ENCODE peak calls at places on chromosome 21, in ten cellular contexts. One of them, this sample, is unnamed.
A peak's percentile ranks its signal among the peaks of the same experiment; 100 is the strongest.

GRCh38 chr21:39387461-39388037 is 38.7 kb upstream of the HMGN1 start:
- DNase-seq in endothelial cell of umbilical vein: peak; percentile 88
- DNase-seq in upper lobe of left lung: peak; percentile 94
- DNase-seq in spleen: peak; percentile 96
- DNase-seq in transverse colon: peak; percentile 92
- DNase-seq in prostate gland: peak; percentile 85
- DNase-seq in sigmoid colon: peak; percentile 95
- DNase-seq in HCT116: peak; percentile 60
- DNase-seq in K562: peak; percentile 99
- DNase-seq in stomach: peak; percentile 92
- DNase-seq in this sample: peak; percentile 95

GRCh38 chr21:40204956-40205355 is 337.7 kb downstream of the PCP4 start:
- DNase-seq in upper lobe of left lung: no peak
- DNase-seq in K562: no peak
- DNase-seq in HCT116: no peak
- DNase-seq in prostate gland: no peak
- DNase-seq in spleen: no peak
- DNase-seq in endothelial cell of umbilical vein: no peak
- DNase-seq in stomach: no peak
- DNase-seq in transverse colon: no peak
- DNase-seq in sigmoid colon: no peak
- DNase-seq in this sample: no peak

GRCh38 chr21:27480841-27481261 is 514.0 kb upstream of the ADAMTS5 start:
- DNase-seq in prostate gland: no peak
- DNase-seq in transverse colon: no peak
- DNase-seq in spleen: no peak
- DNase-seq in HCT116: no peak
- DNase-seq in endothelial cell of umbilical vein: no peak
- DNase-seq in K562: no peak
- DNase-seq in sigmoid colon: no peak
- DNase-seq in upper lobe of left lung: peak; percentile 22
- DNase-seq in stomach: no peak
- DNase-seq in this sample: no peak

GRCh38 chr21:35469446-35469845 is 420.3 kb upstream of the RUNX1 start:
- DNase-seq in stomach: no peak
- DNase-seq in spleen: no peak
- DNase-seq in prostate gland: no peak
- DNase-seq in HCT116: no peak
- DNase-seq in transverse colon: no peak
- DNase-seq in sigmoid colon: no peak
- DNase-seq in K562: no peak
- DNase-seq in upper lobe of left lung: no peak
- DNase-seq in endothelial cell of umbilical vein: no peak
- DNase-seq in this sample: no peak

GRCh38 chr21:39033878-39034589 is 149.2 kb downstream of the PSMG1 start:
- DNase-seq in prostate gland: peak; percentile 75
- DNase-seq in upper lobe of left lung: peak; percentile 92
- DNase-seq in sigmoid colon: peak; percentile 68
- DNase-seq in spleen: no peak
- DNase-seq in K562: no peak
- DNase-seq in HCT116: no peak
- DNase-seq in stomach: peak; percentile 63
- DNase-seq in endothelial cell of umbilical vein: peak; percentile 39
- DNase-seq in transverse colon: peak; percentile 90
- DNase-seq in this sample: no peak

GRCh38 chr21:34528131-34528561 is 16.1 kb upstream of the KCNE1 start:
- DNase-seq in sigmoid colon: no peak
- DNase-seq in upper lobe of left lung: no peak
- DNase-seq in spleen: no peak
- DNase-seq in prostate gland: no peak
- DNase-seq in HCT116: no peak
- DNase-seq in endothelial cell of umbilical vein: no peak
- DNase-seq in transverse colon: no peak
- DNase-seq in K562: no peak
- DNase-seq in stomach: no peak
- DNase-seq in this sample: peak; percentile 38

GRCh38 chr21:38476385-38476784 is 21.9 kb downstream of the ERG start:
- DNase-seq in transverse colon: no peak
- DNase-seq in endothelial cell of umbilical vein: peak; percentile 100
- DNase-seq in K562: no peak
- DNase-seq in prostate gland: no peak
- DNase-seq in sigmoid colon: no peak
- DNase-seq in stomach: no peak
- DNase-seq in spleen: no peak
- DNase-seq in HCT116: no peak
- DNase-seq in upper lobe of left lung: no peak
- DNase-seq in this sample: no peak

GRCh38 chr21:35088235-35088865 is 39.2 kb upstream of the RUNX1 start:
- DNase-seq in K562: no peak
- DNase-seq in endothelial cell of umbilical vein: no peak
- DNase-seq in spleen: no peak
- DNase-seq in transverse colon: no peak
- DNase-seq in sigmoid colon: no peak
- DNase-seq in prostate gland: no peak
- DNase-seq in upper lobe of left lung: no peak
- DNase-seq in HCT116: no peak
- DNase-seq in stomach: no peak
- DNase-seq in this sample: no peak

GRCh38 chr21:40128891-40129290 is 261.7 kb downstream of the PCP4 start:
- DNase-seq in spleen: no peak
- DNase-seq in sigmoid colon: no peak
- DNase-seq in stomach: no peak
- DNase-seq in K562: no peak
- DNase-seq in upper lobe of left lung: no peak
- DNase-seq in transverse colon: no peak
- DNase-seq in HCT116: no peak
- DNase-seq in endothelial cell of umbilical vein: no peak
- DNase-seq in prostate gland: no peak
- DNase-seq in this sample: no peak

GRCh38 chr21:46569071-46569470 is 35.8 kb downstream of the S100B start:
- DNase-seq in spleen: no peak
- DNase-seq in endothelial cell of umbilical vein: no peak
- DNase-seq in transverse colon: no peak
- DNase-seq in upper lobe of left lung: no peak
- DNase-seq in sigmoid colon: no peak
- DNase-seq in prostate gland: no peak
- DNase-seq in K562: peak; percentile 7
- DNase-seq in stomach: no peak
- DNase-seq in HCT116: no peak
- DNase-seq in this sample: no peak

GRCh38 chr21:22965455-22966125 is 1967.4 kb downstream of the NCAM2 start:
- DNase-seq in stomach: no peak
- DNase-seq in HCT116: no peak
- DNase-seq in K562: no peak
- DNase-seq in upper lobe of left lung: no peak
- DNase-seq in endothelial cell of umbilical vein: peak; percentile 23
- DNase-seq in spleen: no peak
- DNase-seq in prostate gland: no peak
- DNase-seq in sigmoid colon: no peak
- DNase-seq in transverse colon: no peak
- DNase-seq in this sample: no peak

GRCh38 chr21:35438643-35439404 is 389.7 kb upstream of the RUNX1 start:
- DNase-seq in sigmoid colon: no peak
- DNase-seq in transverse colon: peak; percentile 35
- DNase-seq in upper lobe of left lung: no peak
- DNase-seq in prostate gland: no peak
- DNase-seq in HCT116: no peak
- DNase-seq in endothelial cell of umbilical vein: no peak
- DNase-seq in stomach: peak; percentile 60
- DNase-seq in K562: no peak
- DNase-seq in spleen: no peak
- DNase-seq in this sample: no peak

GRCh38 chr21:29238052-29238966 is 60.4 kb upstream of the BACH1 start:
- DNase-seq in spleen: no peak
- DNase-seq in upper lobe of left lung: no peak
- DNase-seq in sigmoid colon: no peak
- DNase-seq in prostate gland: no peak
- DNase-seq in stomach: no peak
- DNase-seq in HCT116: no peak
- DNase-seq in K562: no peak
- DNase-seq in transverse colon: no peak
- DNase-seq in endothelial cell of umbilical vein: no peak
- DNase-seq in this sample: no peak
- TF ChIP-seq POLR2AphosphoS5 in spleen: no peak
- TF ChIP-seq POLR2AphosphoS5 in upper lobe of left lung: no peak
- TF ChIP-seq POLR2AphosphoS5 in sigmoid colon: peak; percentile 48
- TF ChIP-seq POLR2AphosphoS5 in prostate gland: no peak
- TF ChIP-seq POLR2AphosphoS5 in stomach: no peak
- TF ChIP-seq POLR2AphosphoS5 in HCT116: no peak
- TF ChIP-seq POLR2AphosphoS5 in K562: no peak
- TF ChIP-seq POLR2AphosphoS5 in transverse colon: no peak
- TF ChIP-seq POLR2AphosphoS5 in endothelial cell of umbilical vein: no peak
- TF ChIP-seq POLR2AphosphoS5 in this sample: no peak

DNA sequence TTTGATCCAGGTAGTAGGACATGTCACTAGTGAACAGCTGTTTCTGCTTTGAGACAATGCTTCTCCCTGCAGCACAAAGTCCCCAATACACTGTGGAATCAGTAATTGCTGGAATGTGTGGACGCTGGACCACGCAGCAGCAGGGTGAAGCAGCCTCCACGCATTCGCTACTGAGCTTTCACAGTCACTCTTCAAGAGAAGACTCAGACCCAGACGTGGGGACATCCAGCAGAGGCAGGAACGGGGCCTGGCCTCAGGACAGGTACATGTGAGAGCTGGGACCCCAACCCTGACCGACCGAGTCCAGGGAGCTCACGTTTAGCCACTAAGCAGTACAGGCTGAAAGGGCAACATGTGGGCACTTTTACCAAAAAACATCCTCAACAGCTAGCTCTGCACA is 34.1 kb upstream of the PRDM15 start:
- DNase-seq in endothelial cell of umbilical vein: no peak
- DNase-seq in K562: no peak
- DNase-seq in prostate gland: no peak
- DNase-seq in sigmoid colon: peak; percentile 35
- DNase-seq in HCT116: no peak
- DNase-seq in transverse colon: no peak
- DNase-seq in spleen: no peak
- DNase-seq in upper lobe of left lung: peak; percentile 19
- DNase-seq in stomach: no peak
- DNase-seq in this sample: no peak
- H3K4me1 ChIP-seq in endothelial cell of umbilical vein: no peaks in the 10 kb centered on the region
- H3K4me1 ChIP-seq in K562: no peaks in the 10 kb centered on the region
- H3K4me1 ChIP-seq in prostate gland: no peaks in the 10 kb centered on the region
- H3K4me1 ChIP-seq in sigmoid colon: no peaks in the 10 kb centered on the region
- H3K4me1 ChIP-seq in HCT116: no peaks in the 10 kb centered on the region
- H3K4me1 ChIP-seq in transverse colon: no peaks in the 10 kb centered on the region
- H3K4me1 ChIP-seq in spleen: no peaks in the 10 kb centered on the region
- H3K4me1 ChIP-seq in upper lobe of left lung: no peaks in the 10 kb centered on the region
- H3K4me1 ChIP-seq in stomach: no peaks in the 10 kb centered on the region
- H3K4me1 ChIP-seq in this sample: no peaks in the 10 kb centered on the region

GRCh38 chr21:15604424-15604823 is 125.4 kb upstream of the USP25 start:
- DNase-seq in endothelial cell of umbilical vein: peak; percentile 21
- DNase-seq in upper lobe of left lung: no peak
- DNase-seq in HCT116: no peak
- DNase-seq in spleen: no peak
- DNase-seq in K562: no peak
- DNase-seq in sigmoid colon: no peak
- DNase-seq in prostate gland: no peak
- DNase-seq in transverse colon: no peak
- DNase-seq in stomach: no peak
- DNase-seq in this sample: no peak
- TF ChIP-seq POLR2A in endothelial cell of umbilical vein: no peak
- TF ChIP-seq POLR2A in upper lobe of left lung: no peak
- TF ChIP-seq POLR2A in HCT116: no peak
- TF ChIP-seq POLR2A in spleen: no peak
- TF ChIP-seq POLR2A in K562: no peak
- TF ChIP-seq POLR2A in sigmoid colon: no peak
- TF ChIP-seq POLR2A in prostate gland: no peak
- TF ChIP-seq POLR2A in transverse colon: no peak
- TF ChIP-seq POLR2A in stomach: no peak
- TF ChIP-seq POLR2A in this sample: no peak

DNA sequence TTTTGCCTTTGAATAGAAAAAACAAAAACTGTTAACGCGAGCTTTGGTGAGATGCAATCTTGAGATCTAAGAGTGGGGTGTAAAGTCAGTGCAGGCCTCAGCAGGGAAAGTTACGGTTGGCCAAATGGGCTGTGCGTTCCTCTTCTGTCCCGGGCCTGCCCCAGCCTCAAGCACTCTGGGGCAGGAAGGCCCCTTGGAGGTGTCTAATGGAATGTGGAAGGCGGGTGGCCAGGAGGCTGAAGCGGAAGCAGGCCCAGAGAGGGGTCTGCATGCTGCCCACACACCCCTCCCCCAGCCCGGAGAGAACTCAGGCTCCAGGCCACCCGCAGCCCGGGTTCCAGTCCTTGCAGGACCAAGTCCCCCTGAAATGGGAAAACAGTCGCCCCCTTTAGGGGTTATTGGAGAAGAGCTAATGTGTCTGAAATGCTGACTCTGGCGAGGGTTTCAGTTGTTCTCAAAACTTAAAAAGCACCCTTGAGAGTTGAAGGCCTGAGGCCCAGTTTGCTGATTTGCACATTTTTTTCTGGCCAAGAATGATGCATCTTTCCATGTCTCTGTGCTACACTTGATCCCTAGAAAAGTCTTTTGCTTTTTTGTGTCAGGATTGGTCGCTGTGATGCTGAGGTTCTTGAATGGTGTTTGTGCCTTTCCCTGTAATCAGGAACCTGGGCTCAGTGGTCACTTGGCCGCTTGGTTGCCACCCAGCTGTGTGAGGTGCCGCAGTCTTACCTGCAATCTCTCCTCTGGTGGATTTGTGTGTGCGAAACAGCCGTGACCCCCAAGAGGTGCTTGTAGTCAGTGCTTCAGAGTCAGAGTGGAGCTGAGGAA is 2.0 kb downstream of the COL18A1 start:
- DNase-seq in K562: no peak
- DNase-seq in prostate gland: no peak
- DNase-seq in spleen: peak; percentile 59
- DNase-seq in stomach: no peak
- DNase-seq in sigmoid colon: peak; percentile 68
- DNase-seq in HCT116: no peak
- DNase-seq in transverse colon: no peak
- DNase-seq in endothelial cell of umbilical vein: peak; percentile 21
- DNase-seq in upper lobe of left lung: no peak
- DNase-seq in this sample: no peak
- TF ChIP-seq POLR2AphosphoS5 in K562: no peak
- TF ChIP-seq POLR2AphosphoS5 in prostate gland: no peak
- TF ChIP-seq POLR2AphosphoS5 in spleen: no peak
- TF ChIP-seq POLR2AphosphoS5 in stomach: no peak
- TF ChIP-seq POLR2AphosphoS5 in sigmoid colon: no peak
- TF ChIP-seq POLR2AphosphoS5 in HCT116: no peak
- TF ChIP-seq POLR2AphosphoS5 in transverse colon: no peak
- TF ChIP-seq POLR2AphosphoS5 in endothelial cell of umbilical vein: no peak
- TF ChIP-seq POLR2AphosphoS5 in upper lobe of left lung: no peak
- TF ChIP-seq POLR2AphosphoS5 in this sample: no peak

GRCh38 chr21:37443683-37444082 is 77.1 kb downstream of the DYRK1A start:
- DNase-seq in stomach: no peak
- DNase-seq in transverse colon: no peak
- DNase-seq in upper lobe of left lung: no peak
- DNase-seq in endothelial cell of umbilical vein: no peak
- DNase-seq in prostate gland: no peak
- DNase-seq in sigmoid colon: no peak
- DNase-seq in HCT116: no peak
- DNase-seq in K562: no peak
- DNase-seq in spleen: no peak
- DNase-seq in this sample: no peak
- H3K4me1 ChIP-seq in stomach: peaks cover 84% of the 10 kb centered on the region
- H3K4me1 ChIP-seq in transverse colon: peaks cover 70% of the 10 kb centered on the region
- H3K4me1 ChIP-seq in upper lobe of left lung: peaks cover 63% of the 10 kb centered on the region
- H3K4me1 ChIP-seq in endothelial cell of umbilical vein: peaks cover 11% of the 10 kb centered on the region
- H3K4me1 ChIP-seq in prostate gland: peaks cover 6% of the 10 kb centered on the region
- H3K4me1 ChIP-seq in sigmoid colon: peaks cover 32% of the 10 kb centered on the region
- H3K4me1 ChIP-seq in HCT116: peaks cover under 1% of the 10 kb centered on the region
- H3K4me1 ChIP-seq in K562: peaks cover 29% of the 10 kb centered on the region
- H3K4me1 ChIP-seq in spleen: peaks cover 42% of the 10 kb centered on the region
- H3K4me1 ChIP-seq in this sample: peaks cover 44% of the 10 kb centered on the region

This sample was measured in suprapubic skin.